ENCODE peak calls at places on chromosomes 4 and X, in four cellular contexts. B is amygdala, I is GM20000, G is LoVo. P is an unnamed sample.

GRCh38 chrX:101813200-101813599 is 118.6 kb downstream of the ZMAT1 start:
- DNase-seq in G (no peak), B (no peak), I (no peak), P (no peak)

GRCh38 chr4:1464581-1465171 is 58.4 kb upstream of the NKX1-1 start:
- DNase-seq in B (no peak), G (no peak), I (no peak), P (no peak)

GRCh38 chr4:67892905-67893304 is 9.1 kb upstream of the TMPRSS11D start:
- DNase-seq in B (no peak), I (no peak), G (no peak), P (no peak)

GRCh38 chr4:168773388-168774195 is 236.5 kb downstream of the CBR4 start:
- DNase-seq in B (no peak), G (peak; percentile 54), I (no peak), P (no peak)

GRCh38 chr4:8035371-8035780 is 95.7 kb upstream of the AFAP1 start:
- DNase-seq in G (no peak), B (no peak), I (no peak), P (no peak)

GRCh38 chr4:122882830-122883229 is 39.6 kb downstream of the NUDT6 start:
- DNase-seq in B (no peak), I (no peak), G (no peak), P (no peak)

GRCh38 chrX:92232182-92232581 is 453.0 kb downstream of the PCDH11X start:
- DNase-seq in B (no peak), I (no peak), G (no peak), P (no peak)

GRCh38 chr4:2928242-2929155 is 34.7 kb downstream of the NOP14 start:
- DNase-seq in B (no peak), G (no peak), I (no peak), P (no peak)

GRCh38 chr4:6724461-6725111 is 8.6 kb downstream of the BLOC1S4 start:
- DNase-seq in B (no peak), I (no peak), G (no peak), P (no peak)

GRCh38 chr4:17544205-17544604 is 29.2 kb downstream of the CLRN2 start:
- DNase-seq in B (no peak), G (peak; percentile 18), I (no peak), P (no peak)

GRCh38 chr4:173138636-173139035 is 30.0 kb upstream of the GALNT7 start:
- DNase-seq in G (no peak), B (no peak), I (no peak), P (no peak)

GRCh38 chr4:80171251-80171650 is 26.1 kb upstream of the PRDM8 start:
- DNase-seq in I (no peak), G (no peak), B (no peak), P (peak; percentile 17)

GRCh38 chr4:40502936-40503335 is 126.7 kb downstream of the RBM47 start:
- DNase-seq in G (no peak), I (peak; percentile 28), B (no peak), P (no peak)

GRCh38 chr4:173288698-173289350 is 45.3 kb downstream of the HMGB2 start:
- DNase-seq in B (no peak), I (no peak), G (no peak), P (no peak)

GRCh38 chr4:22385615-22386014 is 130.3 kb downstream of the ADGRA3 start:
- DNase-seq in G (no peak), I (no peak), B (no peak), P (no peak)

GRCh38 chr4:83320548-83320947 is 14.1 kb downstream of the HPSE start:
- DNase-seq in I (no peak), G (no peak), B (no peak), P (no peak)

GRCh38 chr4:168515222-168516011 is 18.6 kb downstream of the PALLD start:
- DNase-seq in I (no peak), B (no peak), G (no peak), P (no peak)

GRCh38 chr4:137961051-137961438 is 281.1 kb downstream of the SLC7A11 start:
- DNase-seq in G (no peak), B (no peak), I (no peak), P (no peak)

GRCh38 chr4:78766650-78767049 is 9.5 kb upstream of the BMP2K start:
- DNase-seq in I (peak; percentile 42), G (no peak), B (no peak), P (no peak)

GRCh38 chr4:174277433-174277832 is 6.0 kb downstream of the FBXO8 start:
- DNase-seq in G (no peak), I (no peak), B (no peak), P (no peak)

GRCh38 chr4:126957555-126958440 is 675.0 kb upstream of the INTU start:
- DNase-seq in G (no peak), B (no peak), I (no peak), P (no peak)

GRCh38 chr4:139740121-139740520 is 74.5 kb downstream of the MGST2 start:
- DNase-seq in G (no peak), I (no peak), B (no peak), P (no peak)

GRCh38 chr4:99755223-99755944 is 61.2 kb upstream of the DAPP1 start:
- DNase-seq in B (no peak), G (no peak), I (no peak), P (no peak)

GRCh38 chr4:76449824-76450223 is 14.8 kb downstream of the SHROOM3 start:
- DNase-seq in B (no peak), G (no peak), I (no peak), P (no peak)

GRCh38 chr4:73847507-73848182 is 5.5 kb upstream of the PF4V1 start:
- DNase-seq in B (no peak), G (no peak), I (no peak), P (no peak)

P was measured in activated naive CD4-positive, alpha-beta T cell treated with anti-CD3 and anti-CD28 coated beads, Interleukin-2, amount 50 U/mL, for 16 hours.